ENCODE peak calls at places on chromosomes 3 and 15, in five cellular contexts. V is SW480, N is HCEC 1CT, Z is B cell, B is astrocyte of the hippocampus. R is an unnamed sample.

GRCh38 chr15:57559875-57560274 is 31.8 kb upstream of the MYZAP start:
- DNase-seq in V (peak), N (peak), Z (peak), B (peak), R (peak)

GRCh38 chr3:178826437-178827010 is 245.1 kb downstream of the ZMAT3 start:
- DNase-seq in V (no peak), N (no peak), Z (no peak), B (no peak), R (no peak)

GRCh38 chr15:39151545-39151944 is 429.3 kb upstream of the THBS1 start:
- DNase-seq in V (no peak), N (no peak), Z (no peak), B (no peak), R (no peak)

GRCh38 chr15:85470549-85471271 is 90.3 kb downstream of the AKAP13 start:
- DNase-seq in V (no peak), N (no peak), Z (no peak), B (no peak), R (no peak)

GRCh38 chr3:61682671-61683408 is 121.5 kb downstream of the PTPRG start:
- DNase-seq in V (no peak), N (peak), Z (no peak), B (peak), R (no peak)

GRCh38 chr3:125051715-125052581 is 3.8 kb downstream of the HEG1 start:
- DNase-seq in V (no peak), N (peak), Z (peak), B (peak), R (no peak)

GRCh38 chr3:157502916-157503620 is at the start of gene VEPH1:
- DNase-seq in V (peak), N (peak), Z (no peak), B (peak), R (peak)

GRCh38 chr3:20726786-20727185 is 540.8 kb upstream of the SGO1 start:
- DNase-seq in V (no peak), N (no peak), Z (no peak), B (no peak), R (no peak)

GRCh38 chr3:71725279-71725991 is at the start of gene EIF4E3:
- DNase-seq in V (no peak), N (peak), Z (peak), B (peak), R (peak)

GRCh38 chr3:8536106-8537052 is 34.8 kb downstream of the LMCD1 start:
- DNase-seq in V (no peak), N (peak), Z (no peak), B (peak), R (no peak)

GRCh38 chr3:12984023-12984823 is 89.0 kb downstream of the IQSEC1 start:
- DNase-seq in V (peak), N (peak), Z (peak), B (peak), R (peak)

GRCh38 chr15:58568157-58568571 is 136.4 kb downstream of the LIPC start:
- DNase-seq in V (no peak), N (no peak), Z (no peak), B (peak), R (no peak)

GRCh38 chr3:171684226-171684625 is 126.1 kb downstream of the PLD1 start:
- DNase-seq in V (no peak), N (no peak), Z (no peak), B (no peak), R (no peak)

GRCh38 chr3:194869482-194870169 is 183.9 kb downstream of the FAM43A start:
- DNase-seq in V (no peak), N (peak), Z (no peak), B (no peak), R (peak)

GRCh38 chr15:69786136-69786701 is 311.5 kb downstream of the TLE3 start:
- DNase-seq in V (no peak), N (no peak), Z (no peak), B (no peak), R (no peak)

GRCh38 chr3:107132674-107133073 is 244.6 kb upstream of the CCDC54 start:
- DNase-seq in V (no peak), N (no peak), Z (no peak), B (no peak), R (no peak)